ENCODE peak calls at places on chromosomes 3 and 15, in ten cellular contexts. Z, W, S, D, O, A, K, I, Q and F are unnamed samples.

GRCh38 chr15:27358751-27359434 is 387.9 kb downstream of the GABRG3 start:
- DNase-seq in Q (no peak), K (peak; percentile 12), I (peak; percentile 66), Z (peak; percentile 3), S (no peak), O (peak; percentile 5), D (no peak), W (no peak), A (peak; percentile 14), F (no peak)

GRCh38 chr15:40054746-40055575 is 16.0 kb upstream of the SRP14 start:
- DNase-seq in W (no peak), S (peak; percentile 47), Q (peak; percentile 50), A (peak; percentile 72), I (no peak), Z (no peak), D (peak; percentile 78), K (peak; percentile 31), O (no peak), F (no peak)

GRCh38 chr3:182036382-182036781 is 324.7 kb downstream of the SOX2 start:
- DNase-seq in Z (no peak), I (no peak), W (no peak), D (no peak), Q (no peak), S (no peak), K (no peak), O (no peak), A (no peak), F (no peak)

GRCh38 chr3:23209103-23209502 is 6.0 kb downstream of the UBE2E2 start:
- DNase-seq in Z (no peak), D (no peak), I (no peak), K (no peak), A (no peak), S (no peak), O (no peak), Q (no peak), W (no peak), F (no peak)

GRCh38 chr3:184354740-184355139 is 6.7 kb downstream of the CLCN2 start:
- DNase-seq in S (no peak), A (no peak), I (no peak), Z (no peak), D (no peak), O (no peak), K (no peak), W (no peak), Q (no peak), F (no peak)

GRCh38 chr3:152362086-152362485 is 93.4 kb downstream of the MBNL1 start:
- DNase-seq in W (no peak), A (no peak), S (no peak), D (no peak), K (no peak), Z (no peak), O (no peak), I (no peak), Q (no peak), F (no peak)

GRCh38 chr3:72970942-72971341 is 25.7 kb upstream of the PPP4R2 start:
- DNase-seq in A (no peak), S (no peak), W (no peak), K (no peak), Z (no peak), O (no peak), Q (no peak), D (no peak), I (no peak), F (no peak)

GRCh38 chr3:89851974-89852621 is 744.7 kb downstream of the EPHA3 start:
- DNase-seq in I (peak; percentile 86), A (peak; percentile 33), D (no peak), S (no peak), Q (no peak), K (no peak), Z (no peak), W (no peak), O (no peak), F (no peak)

GRCh38 chr15:34621675-34622074 is 38.2 kb upstream of the GOLGA8B start:
- DNase-seq in K (peak; percentile 59), A (peak; percentile 32), S (peak; percentile 48), Q (peak; percentile 60), I (no peak), O (no peak), Z (no peak), D (peak; percentile 45), W (no peak), F (no peak)

GRCh38 chr3:32136703-32137102 is 30.3 kb downstream of the GPD1L start:
- DNase-seq in Q (no peak), A (no peak), Z (no peak), S (no peak), D (no peak), K (no peak), O (no peak), I (no peak), W (no peak), F (no peak)

GRCh38 chr15:71114066-71114680 is 1.1 kb upstream of the THSD4 start:
- DNase-seq in A (no peak), Q (no peak), I (no peak), K (no peak), O (no peak), D (no peak), S (no peak), Z (no peak), W (no peak), F (no peak)

GRCh38 chr3:184460276-184460675 is 80.4 kb downstream of the CHRD start:
- DNase-seq in K (no peak), I (no peak), D (no peak), A (no peak), O (no peak), W (no peak), Z (no peak), Q (no peak), S (no peak), F (no peak)

GRCh38 chr3:40237892-40238571 is 71.5 kb upstream of the EIF1B start:
- DNase-seq in W (no peak), Q (peak; percentile 12), K (peak; percentile 18), I (peak; percentile 39), A (no peak), O (no peak), Z (no peak), S (peak; percentile 36), D (peak; percentile 14), F (no peak)

GRCh38 chr3:8756671-8757070 is 12.7 kb downstream of the OXTR start:
- DNase-seq in K (no peak), W (no peak), A (no peak), O (no peak), I (no peak), Q (peak; percentile 55), Z (no peak), S (no peak), D (no peak), F (no peak)

GRCh38 chr15:58432421-58432820 is 630 bp downstream of the LIPC start:
- DNase-seq in Q (peak; percentile 50), S (peak; percentile 70), D (no peak), I (no peak), A (no peak), Z (no peak), W (no peak), K (peak; percentile 36), O (no peak), F (no peak)

GRCh38 chr3:72485649-72486048 is 362.6 kb downstream of the SHQ1 start:
- DNase-seq in W (no peak), A (no peak), D (no peak), O (no peak), K (peak; percentile 82), Q (peak; percentile 48), S (no peak), I (no peak), Z (no peak), F (no peak)

GRCh38 chr3:133663569-133664313 is 2.0 kb upstream of the TOPBP1 start:
- DNase-seq in S (peak; percentile 61), W (no peak), Q (peak; percentile 63), O (peak; percentile 49), I (no peak), D (peak; percentile 60), K (peak; percentile 48), A (peak; percentile 64), Z (no peak), F (peak; percentile 19)

GRCh38 chr3:18633002-18633401 is 207.9 kb upstream of the SATB1 start:
- DNase-seq in D (no peak), A (no peak), I (no peak), W (no peak), K (no peak), Q (no peak), S (no peak), Z (no peak), O (no peak), F (no peak)

GRCh38 chr15:38868326-38869114 is 303.9 kb upstream of the RASGRP1 start:
- DNase-seq in A (peak; percentile 30), D (peak; percentile 94), W (no peak), O (no peak), I (no peak), Z (no peak), K (peak; percentile 97), Q (peak; percentile 94), S (peak; percentile 97), F (no peak)